ENCODE peak calls at places on chromosomes 13 and 19, in eight cellular contexts. One of them, this sample, is unnamed.

GRCh38 chr13:106052200-106052767 is 483.2 kb downstream of the EFNB2 start:
- DNase-seq in tibial nerve: no peak
- DNase-seq in IMR-90: peak
- DNase-seq in right atrium auricular region: no peak
- DNase-seq in A549: no peak
- DNase-seq in uterus: no peak
- DNase-seq in left ventricle myocardium inferior: no peak
- DNase-seq in HCT116: no peak
- DNase-seq in this sample: no peak

GRCh38 chr19:30224689-30225606 is 147.2 kb upstream of the ZNF536 start:
- DNase-seq in tibial nerve: no peak
- DNase-seq in uterus: no peak
- DNase-seq in HCT116: no peak
- DNase-seq in right atrium auricular region: no peak
- DNase-seq in A549: peak
- DNase-seq in left ventricle myocardium inferior: no peak
- DNase-seq in IMR-90: no peak
- DNase-seq in this sample: no peak

GRCh38 chr13:30111810-30112209 is 195.5 kb downstream of the KATNAL1 start:
- DNase-seq in right atrium auricular region: no peak
- DNase-seq in left ventricle myocardium inferior: no peak
- DNase-seq in uterus: no peak
- DNase-seq in A549: peak
- DNase-seq in HCT116: no peak
- DNase-seq in IMR-90: no peak
- DNase-seq in tibial nerve: no peak
- DNase-seq in this sample: no peak

GRCh38 chr19:23554548-23554947 is 132.5 kb downstream of the ZNF675 start:
- DNase-seq in uterus: no peak
- DNase-seq in right atrium auricular region: no peak
- DNase-seq in HCT116: no peak
- DNase-seq in tibial nerve: no peak
- DNase-seq in left ventricle myocardium inferior: no peak
- DNase-seq in IMR-90: no peak
- DNase-seq in A549: no peak
- DNase-seq in this sample: no peak

GRCh38 chr19:53576941-53577653 is 39.2 kb downstream of the ZNF331 start:
- DNase-seq in HCT116: no peak
- DNase-seq in right atrium auricular region: no peak
- DNase-seq in tibial nerve: no peak
- DNase-seq in A549: no peak
- DNase-seq in left ventricle myocardium inferior: no peak
- DNase-seq in IMR-90: no peak
- DNase-seq in uterus: no peak
- DNase-seq in this sample: peak

GRCh38 chr13:87557788-87558187 is 113.4 kb upstream of the SLITRK5 start:
- DNase-seq in uterus: no peak
- DNase-seq in tibial nerve: no peak
- DNase-seq in HCT116: no peak
- DNase-seq in left ventricle myocardium inferior: no peak
- DNase-seq in right atrium auricular region: no peak
- DNase-seq in IMR-90: no peak
- DNase-seq in A549: no peak
- DNase-seq in this sample: no peak

GRCh38 chr19:48400018-48400742 is 6.7 kb downstream of the GRIN2D start:
- DNase-seq in IMR-90: peak
- DNase-seq in left ventricle myocardium inferior: peak
- DNase-seq in right atrium auricular region: peak
- DNase-seq in A549: peak
- DNase-seq in HCT116: peak
- DNase-seq in tibial nerve: peak
- DNase-seq in uterus: peak
- DNase-seq in this sample: no peak

GRCh38 chr19:36771275-36772231 is 1.1 kb downstream of the ZNF850 start:
- DNase-seq in IMR-90: peak
- DNase-seq in left ventricle myocardium inferior: peak
- DNase-seq in HCT116: no peak
- DNase-seq in tibial nerve: peak
- DNase-seq in right atrium auricular region: peak
- DNase-seq in A549: no peak
- DNase-seq in uterus: peak
- DNase-seq in this sample: peak

GRCh38 chr13:31204592-31204991 is 4.8 kb downstream of the B3GLCT start:
- DNase-seq in uterus: no peak
- DNase-seq in right atrium auricular region: no peak
- DNase-seq in A549: peak
- DNase-seq in HCT116: peak
- DNase-seq in tibial nerve: no peak
- DNase-seq in left ventricle myocardium inferior: no peak
- DNase-seq in IMR-90: peak
- DNase-seq in this sample: no peak

GRCh38 chr19:55447421-55448174 is 4.5 kb upstream of the SHISA7 start:
- DNase-seq in uterus: no peak
- DNase-seq in A549: peak
- DNase-seq in IMR-90: peak
- DNase-seq in right atrium auricular region: no peak
- DNase-seq in left ventricle myocardium inferior: no peak
- DNase-seq in HCT116: no peak
- DNase-seq in tibial nerve: no peak
- DNase-seq in this sample: no peak

GRCh38 chr13:29771247-29771646 is 79.2 kb downstream of the UBL3 start:
- DNase-seq in uterus: no peak
- DNase-seq in tibial nerve: no peak
- DNase-seq in right atrium auricular region: no peak
- DNase-seq in HCT116: peak
- DNase-seq in left ventricle myocardium inferior: no peak
- DNase-seq in IMR-90: peak
- DNase-seq in A549: no peak
- DNase-seq in this sample: no peak

GRCh38 chr19:13302521-13303270 is 152.5 kb downstream of the IER2 start:
- DNase-seq in A549: no peak
- DNase-seq in uterus: no peak
- DNase-seq in right atrium auricular region: no peak
- DNase-seq in IMR-90: no peak
- DNase-seq in HCT116: no peak
- DNase-seq in left ventricle myocardium inferior: no peak
- DNase-seq in tibial nerve: no peak
- DNase-seq in this sample: no peak
- TF ChIP-seq CTCF in A549: no peak
- TF ChIP-seq CTCF in uterus: no peak
- TF ChIP-seq CTCF in right atrium auricular region: no peak
- TF ChIP-seq CTCF in IMR-90: no peak
- TF ChIP-seq CTCF in HCT116: no peak
- TF ChIP-seq CTCF in left ventricle myocardium inferior: no peak
- TF ChIP-seq CTCF in tibial nerve: no peak
- TF ChIP-seq CTCF in this sample: no peak

GRCh38 chr19:38731654-38732301 is 12.5 kb downstream of the CAPN12 start:
- DNase-seq in left ventricle myocardium inferior: no peak
- DNase-seq in tibial nerve: no peak
- DNase-seq in A549: no peak
- DNase-seq in right atrium auricular region: no peak
- DNase-seq in IMR-90: no peak
- DNase-seq in uterus: peak
- DNase-seq in HCT116: no peak
- DNase-seq in this sample: no peak
- H3K27ac ChIP-seq in left ventricle myocardium inferior: peak
- H3K27ac ChIP-seq in tibial nerve: no peak
- H3K27ac ChIP-seq in A549: peak
- H3K27ac ChIP-seq in right atrium auricular region: peak
- H3K27ac ChIP-seq in IMR-90: no peak
- H3K27ac ChIP-seq in uterus: peak
- H3K27ac ChIP-seq in HCT116: peak
- H3K27ac ChIP-seq in this sample: peak

GRCh38 chr13:33349314-33349995 is 63.9 kb upstream of the STARD13 start:
- DNase-seq in IMR-90: no peak
- DNase-seq in tibial nerve: peak
- DNase-seq in left ventricle myocardium inferior: peak
- DNase-seq in A549: no peak
- DNase-seq in uterus: peak
- DNase-seq in right atrium auricular region: no peak
- DNase-seq in HCT116: no peak
- DNase-seq in this sample: peak
- H3K4me3 ChIP-seq in IMR-90: peak
- H3K4me3 ChIP-seq in tibial nerve: peak
- H3K4me3 ChIP-seq in left ventricle myocardium inferior: peak
- H3K4me3 ChIP-seq in A549: peak
- H3K4me3 ChIP-seq in uterus: peak
- H3K4me3 ChIP-seq in right atrium auricular region: peak
- H3K4me3 ChIP-seq in HCT116: peak
- H3K4me3 ChIP-seq in this sample: peak

GRCh38 chr19:35748106-35749020 is at the start of gene LIN37:
- DNase-seq in A549: peak
- DNase-seq in IMR-90: peak
- DNase-seq in left ventricle myocardium inferior: peak
- DNase-seq in tibial nerve: peak
- DNase-seq in uterus: peak
- DNase-seq in HCT116: peak
- DNase-seq in right atrium auricular region: peak
- DNase-seq in this sample: peak
- TF ChIP-seq CTCF in A549: no peak
- TF ChIP-seq CTCF in IMR-90: no peak
- TF ChIP-seq CTCF in left ventricle myocardium inferior: peak
- TF ChIP-seq CTCF in tibial nerve: no peak
- TF ChIP-seq CTCF in uterus: peak
- TF ChIP-seq CTCF in HCT116: no peak
- TF ChIP-seq CTCF in right atrium auricular region: no peak
- TF ChIP-seq CTCF in this sample: no peak

DNA sequence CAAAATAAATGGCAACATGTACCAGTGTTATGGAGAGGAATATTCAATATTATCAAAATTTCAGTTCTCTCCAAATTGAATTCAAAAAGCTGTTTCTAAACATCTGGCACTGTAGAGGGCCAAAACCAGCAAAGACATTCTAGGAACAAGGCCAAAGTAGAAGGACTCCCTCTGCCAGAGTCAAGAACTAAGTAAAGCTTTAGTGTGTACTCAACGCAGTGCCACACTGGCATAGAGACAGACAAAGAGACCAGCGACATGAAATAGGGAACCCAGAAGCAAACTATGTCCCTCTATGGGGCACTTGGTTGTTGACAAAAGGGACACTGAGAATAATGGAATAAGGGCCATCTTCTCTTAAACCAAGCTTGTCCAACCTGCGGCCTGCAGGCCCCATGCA is 15.6 kb downstream of the SCGB2B2 start:
- DNase-seq in left ventricle myocardium inferior: no peak
- DNase-seq in A549: no peak
- DNase-seq in right atrium auricular region: no peak
- DNase-seq in tibial nerve: no peak
- DNase-seq in uterus: no peak
- DNase-seq in HCT116: no peak
- DNase-seq in IMR-90: no peak
- DNase-seq in this sample: no peak
- H3K27ac ChIP-seq in left ventricle myocardium inferior: peak
- H3K27ac ChIP-seq in A549: no peak
- H3K27ac ChIP-seq in right atrium auricular region: no peak
- H3K27ac ChIP-seq in tibial nerve: no peak
- H3K27ac ChIP-seq in uterus: no peak
- H3K27ac ChIP-seq in HCT116: no peak
- H3K27ac ChIP-seq in IMR-90: no peak
- H3K27ac ChIP-seq in this sample: no peak